ENCODE peak calls at places on chromosomes 5 and 9, in eight cellular contexts. S, O, T, A, H, C, R and Q are unnamed samples.

GRCh38 chr5:132483101-132483500 is 7.5 kb downstream of the IRF1 start:
- DNase-seq in S (no peak), O (peak), T (no peak), A (no peak), H (no peak), C (no peak), R (no peak), Q (no peak)

GRCh38 chr5:145775893-145776444 is 59.2 kb downstream of the PRELID2 start:
- DNase-seq in S (peak), O (no peak), T (no peak), A (no peak), H (no peak), C (peak), R (peak), Q (peak)

GRCh38 chr9:32384364-32385134 is at the start of gene ACO1:
- DNase-seq in S (peak), O (peak), T (peak), A (peak), H (peak), C (peak), R (peak), Q (peak)

GRCh38 chr5:57383093-57383861 is 99.3 kb downstream of the ACTBL2 start:
- DNase-seq in S (peak), O (no peak), T (no peak), A (peak), H (no peak), C (peak), R (peak), Q (peak)

GRCh38 chr5:104793031-104793430 is 1230.4 kb upstream of the NUDT12 start:
- DNase-seq in S (no peak), O (no peak), T (no peak), A (no peak), H (no peak), C (peak), R (no peak), Q (peak)

GRCh38 chr5:142316051-142316450 is 8.8 kb downstream of the SPRY4 start:
- DNase-seq in S (no peak), O (no peak), T (peak), A (no peak), H (no peak), C (no peak), R (peak), Q (no peak)

GRCh38 chr5:43658499-43658898 is 55.5 kb downstream of the NNT start:
- DNase-seq in S (no peak), O (no peak), T (no peak), A (no peak), H (no peak), C (peak), R (peak), Q (no peak)

GRCh38 chr5:177474845-177475562 is 1.6 kb upstream of the DBN1 start:
- DNase-seq in S (no peak), O (peak), T (no peak), A (no peak), H (no peak), C (no peak), R (no peak), Q (no peak)

GRCh38 chr9:115231116-115231515 is 113.2 kb upstream of the TNC start:
- DNase-seq in S (no peak), O (no peak), T (no peak), A (no peak), H (no peak), C (no peak), R (no peak), Q (no peak)

GRCh38 chr5:107669543-107670027 is 1.2 kb downstream of the EFNA5 start:
- DNase-seq in S (peak), O (peak), T (peak), A (no peak), H (no peak), C (peak), R (no peak), Q (peak)

GRCh38 chr5:32443145-32443540 is 1.4 kb downstream of the ZFR start:
- DNase-seq in S (no peak), O (no peak), T (no peak), A (no peak), H (no peak), C (no peak), R (no peak), Q (peak)

GRCh38 chr9:80994892-80995291 is 694.5 kb downstream of the TLE1 start:
- DNase-seq in S (no peak), O (no peak), T (no peak), A (no peak), H (no peak), C (peak), R (no peak), Q (peak)

GRCh38 chr5:168011096-168011495 is 280.3 kb upstream of the WWC1 start:
- DNase-seq in S (no peak), O (no peak), T (no peak), A (no peak), H (no peak), C (no peak), R (no peak), Q (no peak)

GRCh38 chr5:90287031-90287430 is 122.5 kb downstream of the CETN3 start:
- DNase-seq in S (no peak), O (no peak), T (no peak), A (no peak), H (no peak), C (no peak), R (no peak), Q (no peak)

GRCh38 chr5:32311404-32312193 is 1.1 kb downstream of the MTMR12 start:
- DNase-seq in S (peak), O (no peak), T (no peak), A (no peak), H (no peak), C (no peak), R (no peak), Q (no peak)

GRCh38 chr9:22119537-22120167 is 110.5 kb upstream of the CDKN2B start:
- DNase-seq in S (peak), O (no peak), T (peak), A (no peak), H (no peak), C (no peak), R (no peak), Q (no peak)

GRCh38 chr9:80691229-80691628 is 998.1 kb downstream of the TLE1 start:
- DNase-seq in S (no peak), O (no peak), T (no peak), A (no peak), H (no peak), C (no peak), R (no peak), Q (peak)

GRCh38 chr9:86408121-86408520 is 53.9 kb upstream of the TUT7 start:
- DNase-seq in S (no peak), O (no peak), T (no peak), A (no peak), H (no peak), C (no peak), R (peak), Q (no peak)

GRCh38 chr9:136687721-136688223 is 515 bp upstream of the AGPAT2 start:
- DNase-seq in S (peak), O (peak), T (no peak), A (no peak), H (no peak), C (no peak), R (no peak), Q (no peak)

GRCh38 chr9:38198140-38198539 is 129.1 kb upstream of the SHB start:
- DNase-seq in S (no peak), O (no peak), T (no peak), A (no peak), H (no peak), C (no peak), R (no peak), Q (no peak)

GRCh38 chr9:114894801-114895433 is 35.5 kb downstream of the TNFSF8 start:
- DNase-seq in S (peak), O (no peak), T (peak), A (no peak), H (no peak), C (peak), R (peak), Q (peak)

GRCh38 chr5:135050244-135050767 is 16.3 kb upstream of the PITX1 start:
- DNase-seq in S (no peak), O (no peak), T (no peak), A (no peak), H (no peak), C (no peak), R (no peak), Q (no peak)

GRCh38 chr9:123696476-123696875 is 233.4 kb downstream of the DENND1A start:
- DNase-seq in S (no peak), O (no peak), T (no peak), A (no peak), H (no peak), C (no peak), R (no peak), Q (no peak)

GRCh38 chr9:70574222-70574837 is 159.9 kb upstream of the KLF9 start:
- DNase-seq in S (no peak), O (no peak), T (no peak), A (no peak), H (no peak), C (no peak), R (peak), Q (no peak)

GRCh38 chr9:118326326-118326725 is 622.1 kb downstream of the TLR4 start:
- DNase-seq in S (no peak), O (no peak), T (no peak), A (no peak), H (no peak), C (no peak), R (no peak), Q (no peak)

GRCh38 chr9:117720555-117720954 is 16.4 kb downstream of the TLR4 start:
- DNase-seq in S (no peak), O (peak), T (no peak), A (no peak), H (no peak), C (no peak), R (peak), Q (no peak)

GRCh38 chr9:137918331-137919094 is 40.9 kb downstream of the CACNA1B start:
- DNase-seq in S (no peak), O (no peak), T (no peak), A (no peak), H (no peak), C (peak), R (no peak), Q (no peak)

GRCh38 chr9:111691686-111692329 is 30.4 kb downstream of the GNG10 start:
- DNase-seq in S (peak), O (no peak), T (no peak), A (no peak), H (no peak), C (peak), R (peak), Q (peak)

GRCh38 chr5:173689713-173690360 is 73.4 kb upstream of the BOD1 start:
- DNase-seq in S (peak), O (no peak), T (no peak), A (no peak), H (no peak), C (no peak), R (no peak), Q (no peak)

GRCh38 chr9:121295662-121296191 is 27.8 kb downstream of the GSN start:
- DNase-seq in S (no peak), O (no peak), T (no peak), A (no peak), H (no peak), C (no peak), R (no peak), Q (no peak)

GRCh38 chr9:134317431-134318414 is 8.5 kb upstream of the RXRA start:
- DNase-seq in S (no peak), O (peak), T (no peak), A (no peak), H (no peak), C (peak), R (no peak), Q (no peak)

GRCh38 chr5:75656311-75657003 is 45.2 kb downstream of the ANKDD1B start:
- DNase-seq in S (peak), O (peak), T (no peak), A (no peak), H (no peak), C (peak), R (peak), Q (peak)

GRCh38 chr9:38687389-38687842 is 32.5 kb downstream of the FAM240B start:
- DNase-seq in S (no peak), O (peak), T (no peak), A (peak), H (peak), C (no peak), R (no peak), Q (no peak)

GRCh38 chr5:60959156-60959555 is 14.2 kb downstream of the NDUFAF2 start:
- DNase-seq in S (peak), O (no peak), T (no peak), A (no peak), H (no peak), C (no peak), R (peak), Q (peak)